ENCODE peak calls at places on chromosomes 3 and 15, in ten cellular contexts. X is GM06990, S is fibroblast of lung, T is adrenal gland, N is OCI-LY7, H is RWPE1, J is cardiac fibroblast, R is lower leg skin, U is astrocyte of the spinal cord, O is nephron progenitor cell. C is an unnamed sample.

GRCh38 chr3:21542656-21543379 is 208.2 kb downstream of the ZNF385D start:
- DNase-seq in X (no peak), J (no peak), N (no peak), S (no peak), U (no peak), H (no peak), T (no peak), R (no peak), O (no peak), C (no peak)

GRCh38 chr3:27568393-27568792 is 84.2 kb upstream of the SLC4A7 start:
- DNase-seq in N (no peak), R (peak), O (no peak), X (no peak), H (peak), U (peak), T (peak), S (no peak), J (peak), C (peak)

GRCh38 chr3:124565013-124565412 is 165.2 kb upstream of the UMPS start:
- DNase-seq in U (peak), O (peak), J (peak), X (no peak), T (peak), H (peak), S (peak), R (peak), N (peak), C (peak)

GRCh38 chr3:142597898-142598297 is 1.7 kb downstream of the PLS1 start:
- DNase-seq in J (no peak), H (no peak), X (no peak), N (no peak), S (no peak), U (no peak), R (no peak), O (no peak), T (no peak), C (no peak)

GRCh38 chr15:93317772-93318171 is 228.8 kb upstream of the RGMA start:
- DNase-seq in T (no peak), S (no peak), R (no peak), J (no peak), N (no peak), U (no peak), H (no peak), O (no peak), X (no peak), C (no peak)

GRCh38 chr15:61974759-61975158 is 85.5 kb downstream of the VPS13C start:
- DNase-seq in J (no peak), X (no peak), R (no peak), N (no peak), S (peak), O (no peak), H (no peak), U (no peak), T (no peak), C (peak)

GRCh38 chr3:34683851-34684250 is 885.4 kb downstream of the PDCD6IP start:
- DNase-seq in O (peak), H (no peak), S (peak), T (peak), U (peak), N (peak), X (no peak), R (no peak), J (peak), C (peak)

GRCh38 chr15:99618941-99619411 is 53.2 kb downstream of the MEF2A start:
- DNase-seq in U (peak), X (no peak), J (peak), O (no peak), H (peak), N (no peak), T (no peak), R (no peak), S (peak), C (peak)

GRCh38 chr3:71369733-71370391 is 213.7 kb downstream of the FOXP1 start:
- DNase-seq in O (no peak), J (peak), U (peak), S (peak), T (no peak), N (no peak), R (no peak), X (no peak), H (no peak), C (no peak)

GRCh38 chr15:68730491-68731317 is 90.0 kb downstream of the ANP32A start:
- DNase-seq in R (no peak), H (peak), S (peak), N (peak), X (no peak), J (peak), U (peak), O (peak), T (no peak), C (peak)

GRCh38 chr3:50405249-50405648 is 45.9 kb upstream of the TMEM115 start:
- DNase-seq in J (peak), R (no peak), H (peak), X (no peak), N (peak), U (no peak), T (peak), O (peak), S (no peak), C (no peak)

GRCh38 chr15:52795464-52796227 is 5.5 kb upstream of the ONECUT1 start:
- DNase-seq in S (no peak), U (no peak), H (no peak), T (no peak), R (no peak), X (no peak), O (no peak), J (no peak), N (no peak), C (no peak)

GRCh38 chr3:94171954-94172353 is 109.1 kb downstream of the NSUN3 start:
- DNase-seq in T (no peak), S (no peak), X (no peak), N (no peak), J (no peak), U (no peak), H (no peak), R (no peak), O (no peak), C (no peak)

GRCh38 chr15:85493258-85493657 is 112.9 kb downstream of the AKAP13 start:
- DNase-seq in H (no peak), X (no peak), J (no peak), N (no peak), S (no peak), R (no peak), U (no peak), T (no peak), O (no peak), C (no peak)

GRCh38 chr3:58271901-58272501 is 34.0 kb upstream of the RPP14 start:
- DNase-seq in T (no peak), X (no peak), S (peak), U (peak), H (peak), J (peak), R (no peak), O (no peak), N (no peak), C (peak)

GRCh38 chr15:56969265-56969895 is 50.9 kb downstream of the TCF12 start:
- DNase-seq in J (no peak), T (no peak), N (no peak), O (no peak), U (no peak), S (no peak), R (no peak), H (peak), X (no peak), C (no peak)

GRCh38 chr15:38667875-38668274 is 103.3 kb upstream of the RASGRP1 start:
- DNase-seq in J (no peak), O (no peak), R (no peak), N (no peak), H (no peak), U (no peak), X (no peak), T (no peak), S (no peak), C (no peak)

GRCh38 chr3:46960081-46960701 is 16.4 kb downstream of the CCDC12 start:
- DNase-seq in T (no peak), S (peak), R (no peak), J (peak), O (no peak), X (no peak), U (peak), N (no peak), H (peak), C (peak)

GRCh38 chr15:92231461-92231860 is 162.2 kb upstream of the ST8SIA2 start:
- DNase-seq in X (no peak), R (no peak), U (no peak), H (no peak), S (no peak), J (no peak), T (no peak), N (no peak), O (no peak), C (no peak)

GRCh38 chr3:132554437-132554836 is 42.6 kb upstream of the ACKR4 start:
- DNase-seq in J (peak), X (no peak), T (no peak), H (no peak), U (peak), N (no peak), O (no peak), S (peak), R (no peak), C (no peak)

GRCh38 chr3:25355034-25355898 is 72.8 kb upstream of the RARB start:
- DNase-seq in O (no peak), T (no peak), J (no peak), R (no peak), X (no peak), U (no peak), S (no peak), H (no peak), N (no peak), C (no peak)

GRCh38 chr15:37794947-37795346 is 139.5 kb upstream of the TMCO5A start:
- DNase-seq in S (no peak), U (no peak), T (no peak), O (no peak), X (no peak), J (no peak), H (no peak), N (no peak), R (no peak), C (no peak)

GRCh38 chr15:28098766-28099554 is at the start of gene OCA2:
- DNase-seq in N (no peak), S (peak), U (peak), J (peak), R (no peak), X (no peak), T (no peak), H (no peak), O (peak), C (no peak)

GRCh38 chr15:89303986-89304385 is 30.6 kb downstream of the POLG start:
- DNase-seq in O (no peak), T (no peak), N (no peak), U (no peak), S (no peak), X (no peak), R (no peak), H (no peak), J (no peak), C (peak)

GRCh38 chr15:66504563-66505429 is at the start of the genes RPL4 and ZWILCH:
- DNase-seq in R (peak), H (peak), N (peak), T (peak), X (peak), O (peak), J (peak), U (peak), S (peak), C (peak)
- TF ChIP-seq CTCF in R (no peak), H (no peak), N (no peak), T (peak), X (no peak), O (no peak), J (no peak), U (no peak), S (no peak), C (peak)

GRCh38 chr3:12946661-12947316 is 105.4 kb upstream of the RPL32 start:
- DNase-seq in T (no peak), U (peak), H (peak), O (no peak), N (no peak), J (no peak), X (no peak), S (peak), R (no peak), C (peak)

GRCh38 chr3:12948891-12949711 is 107.7 kb upstream of the RPL32 start:
- DNase-seq in N (peak), X (no peak), H (no peak), S (peak), R (no peak), T (peak), U (peak), O (no peak), J (peak), C (peak)

GRCh38 chr3:12948371-12948770 is 107.0 kb upstream of the RPL32 start:
- DNase-seq in X (no peak), T (no peak), O (no peak), S (peak), U (peak), N (no peak), R (no peak), H (no peak), J (peak), C (peak)

GRCh38 chr3:12946134-12946533 is 104.8 kb upstream of the RPL32 start:
- DNase-seq in T (no peak), N (no peak), O (no peak), U (no peak), R (no peak), H (no peak), X (no peak), J (no peak), S (no peak), C (no peak)

GRCh38 chr3:12947504-12948369 is 106.4 kb upstream of the RPL32 start:
- DNase-seq in T (no peak), X (no peak), R (peak), N (no peak), U (peak), S (peak), J (peak), O (no peak), H (peak), C (peak)
- TF ChIP-seq CTCF in T (no peak), X (no peak), R (no peak), N (no peak), U (peak), S (no peak), J (no peak), O (no peak), H (no peak), C (peak)

GRCh38 chr3:127059032-127059560 is 76.2 kb downstream of the PLXNA1 start:
- DNase-seq in H (no peak), R (no peak), X (no peak), U (no peak), N (no peak), J (no peak), T (no peak), O (no peak), S (no peak), C (no peak)
- TF ChIP-seq CTCF in H (no peak), R (no peak), X (no peak), U (no peak), N (no peak), J (no peak), T (no peak), O (no peak), S (no peak), C (no peak)

DNA sequence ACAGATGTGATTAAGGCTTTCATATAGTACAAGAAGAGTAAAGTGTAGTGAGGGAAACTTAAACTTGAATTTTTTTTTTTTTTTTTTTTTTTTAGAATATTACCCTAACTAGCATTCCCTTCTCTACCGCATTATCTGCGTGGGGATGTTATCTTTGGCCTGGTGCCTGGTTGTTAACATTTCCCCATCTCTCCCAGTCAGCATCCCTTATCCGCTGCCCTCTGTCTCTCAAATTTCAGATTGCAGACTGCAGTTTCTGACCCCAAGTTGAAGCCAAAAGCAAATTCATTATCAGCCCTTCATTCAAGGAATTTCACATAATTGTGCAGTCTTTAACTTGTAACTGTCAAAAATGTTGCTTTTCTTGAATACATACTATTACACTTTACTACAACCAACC is 353.0 kb downstream of the PLOD2 start:
- DNase-seq in R (no peak), N (peak), H (no peak), J (peak), S (peak), X (no peak), O (no peak), T (peak), U (peak), C (peak)
- TF ChIP-seq CTCF in R (no peak), N (peak), H (no peak), J (peak), S (no peak), X (no peak), O (peak), T (peak), U (peak), C (peak)

GRCh38 chr3:195214381-195214780 is 56.6 kb downstream of the XXYLT1 start:
- DNase-seq in H (no peak), T (no peak), O (no peak), U (no peak), J (no peak), X (no peak), S (no peak), N (no peak), R (no peak), C (no peak)

GRCh38 chr3:195221015-195221853 is 49.7 kb downstream of the XXYLT1 start:
- DNase-seq in U (peak), X (no peak), S (peak), H (no peak), R (no peak), O (no peak), T (peak), N (no peak), J (no peak), C (no peak)

GRCh38 chr3:195224156-195224979 is 46.6 kb downstream of the XXYLT1 start:
- DNase-seq in U (peak), T (no peak), R (no peak), O (no peak), J (no peak), H (no peak), S (no peak), X (no peak), N (no peak), C (no peak)

GRCh38 chr3:195221876-195222617 is 48.9 kb downstream of the XXYLT1 start:
- DNase-seq in O (no peak), X (no peak), U (no peak), T (no peak), J (no peak), H (no peak), N (no peak), R (no peak), S (no peak), C (no peak)

GRCh38 chr3:195219351-195220045 is 51.5 kb downstream of the XXYLT1 start:
- DNase-seq in U (no peak), H (no peak), X (no peak), T (no peak), O (no peak), N (no peak), R (no peak), J (no peak), S (no peak), C (no peak)
- TF ChIP-seq CTCF in U (no peak), H (no peak), X (no peak), T (no peak), O (no peak), N (no peak), R (no peak), J (no peak), S (no peak), C (no peak)

GRCh38 chr15:101675796-101676582 is 23.8 kb upstream of the TM2D3 start:
- DNase-seq in J (peak), O (no peak), R (no peak), U (peak), T (no peak), S (peak), X (peak), H (no peak), N (no peak), C (peak)

GRCh38 chr15:101676965-101677364 is 24.8 kb upstream of the TM2D3 start:
- DNase-seq in R (no peak), T (no peak), J (no peak), O (no peak), N (no peak), H (no peak), X (no peak), U (peak), S (peak), C (no peak)

GRCh38 chr15:101669744-101670143 is 17.6 kb upstream of the TM2D3 start:
- DNase-seq in J (peak), O (no peak), T (no peak), X (no peak), S (no peak), N (no peak), H (no peak), U (no peak), R (no peak), C (no peak)

GRCh38 chr15:101675015-101675414 is 22.8 kb upstream of the TM2D3 start:
- DNase-seq in R (no peak), J (peak), O (no peak), U (peak), X (no peak), H (peak), S (peak), T (no peak), N (no peak), C (peak)

DNA sequence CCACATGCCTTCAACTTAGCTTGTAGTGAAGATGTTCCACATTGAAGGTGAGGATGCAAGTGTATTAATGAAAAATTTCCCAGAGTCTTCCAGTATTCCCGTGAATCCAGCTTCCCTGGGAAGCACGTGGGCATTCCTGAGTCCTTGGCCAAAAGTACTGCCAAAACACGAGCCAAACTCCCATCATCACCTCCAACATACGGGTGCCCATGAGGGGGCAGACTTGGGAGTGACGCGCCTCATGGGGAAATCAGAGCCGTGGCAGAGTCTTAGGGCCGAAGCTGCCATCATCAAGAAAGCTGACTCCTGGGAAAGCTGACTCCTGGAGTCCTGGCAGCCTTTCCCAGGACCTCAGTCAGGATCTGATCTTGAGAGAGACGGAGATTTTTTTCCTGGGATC is 20.1 kb upstream of the TM2D3 start:
- DNase-seq in R (no peak), H (no peak), T (no peak), J (no peak), S (no peak), O (no peak), N (no peak), X (no peak), U (no peak), C (no peak)
- TF ChIP-seq CTCF in R (no peak), H (no peak), T (no peak), J (no peak), S (no peak), O (no peak), N (peak), X (no peak), U (no peak), C (no peak)

C was measured in HFFc6.